ENCODE peak calls at places on chromosome 22, in six cellular contexts. One of them, this sample, is unnamed.

GRCh38 chr22:28139993-28140392 is 220.9 kb upstream of the PITPNB start:
- DNase-seq in ovary: no peak
- DNase-seq in AG10803: peak; percentile 88
- DNase-seq in fibroblast of the aortic adventitia: peak; percentile 88
- DNase-seq in stomach: no peak
- DNase-seq in fibroblast of pulmonary artery: peak; percentile 88
- DNase-seq in this sample: peak; percentile 85

GRCh38 chr22:29167032-29167911 is 38.4 kb upstream of the EMID1 start:
- DNase-seq in ovary: no peak
- DNase-seq in AG10803: no peak
- DNase-seq in fibroblast of the aortic adventitia: no peak
- DNase-seq in stomach: no peak
- DNase-seq in fibroblast of pulmonary artery: no peak
- DNase-seq in this sample: no peak

GRCh38 chr22:16949561-16949960 is 58.5 kb downstream of the GAB4 start:
- DNase-seq in ovary: no peak
- DNase-seq in AG10803: no peak
- DNase-seq in fibroblast of the aortic adventitia: no peak
- DNase-seq in stomach: no peak
- DNase-seq in fibroblast of pulmonary artery: no peak
- DNase-seq in this sample: no peak

GRCh38 chr22:16806401-16806800 is 18.8 kb downstream of the XKR3 start:
- DNase-seq in ovary: no peak
- DNase-seq in AG10803: no peak
- DNase-seq in fibroblast of the aortic adventitia: no peak
- DNase-seq in stomach: no peak
- DNase-seq in fibroblast of pulmonary artery: no peak
- DNase-seq in this sample: no peak

GRCh38 chr22:29842740-29843139 is 4.7 kb upstream of the ASCC2 start:
- DNase-seq in ovary: no peak
- DNase-seq in AG10803: peak; percentile 92
- DNase-seq in fibroblast of the aortic adventitia: peak; percentile 77
- DNase-seq in stomach: no peak
- DNase-seq in fibroblast of pulmonary artery: peak; percentile 91
- DNase-seq in this sample: peak; percentile 92

GRCh38 chr22:22721681-22722309 is 77.4 kb downstream of the GGTLC2 start:
- DNase-seq in ovary: peak; percentile 67
- DNase-seq in AG10803: peak; percentile 44
- DNase-seq in fibroblast of the aortic adventitia: peak; percentile 70
- DNase-seq in stomach: no peak
- DNase-seq in fibroblast of pulmonary artery: peak; percentile 89
- DNase-seq in this sample: peak; percentile 90

GRCh38 chr22:44130076-44130711 is 50.5 kb upstream of the PARVG start:
- DNase-seq in ovary: peak; percentile 24
- DNase-seq in AG10803: no peak
- DNase-seq in fibroblast of the aortic adventitia: no peak
- DNase-seq in stomach: no peak
- DNase-seq in fibroblast of pulmonary artery: peak; percentile 17
- DNase-seq in this sample: no peak

GRCh38 chr22:30370681-30371080 is 13.9 kb downstream of the CCDC157 start:
- DNase-seq in ovary: no peak
- DNase-seq in AG10803: no peak
- DNase-seq in fibroblast of the aortic adventitia: no peak
- DNase-seq in stomach: no peak
- DNase-seq in fibroblast of pulmonary artery: no peak
- DNase-seq in this sample: no peak

DNA sequence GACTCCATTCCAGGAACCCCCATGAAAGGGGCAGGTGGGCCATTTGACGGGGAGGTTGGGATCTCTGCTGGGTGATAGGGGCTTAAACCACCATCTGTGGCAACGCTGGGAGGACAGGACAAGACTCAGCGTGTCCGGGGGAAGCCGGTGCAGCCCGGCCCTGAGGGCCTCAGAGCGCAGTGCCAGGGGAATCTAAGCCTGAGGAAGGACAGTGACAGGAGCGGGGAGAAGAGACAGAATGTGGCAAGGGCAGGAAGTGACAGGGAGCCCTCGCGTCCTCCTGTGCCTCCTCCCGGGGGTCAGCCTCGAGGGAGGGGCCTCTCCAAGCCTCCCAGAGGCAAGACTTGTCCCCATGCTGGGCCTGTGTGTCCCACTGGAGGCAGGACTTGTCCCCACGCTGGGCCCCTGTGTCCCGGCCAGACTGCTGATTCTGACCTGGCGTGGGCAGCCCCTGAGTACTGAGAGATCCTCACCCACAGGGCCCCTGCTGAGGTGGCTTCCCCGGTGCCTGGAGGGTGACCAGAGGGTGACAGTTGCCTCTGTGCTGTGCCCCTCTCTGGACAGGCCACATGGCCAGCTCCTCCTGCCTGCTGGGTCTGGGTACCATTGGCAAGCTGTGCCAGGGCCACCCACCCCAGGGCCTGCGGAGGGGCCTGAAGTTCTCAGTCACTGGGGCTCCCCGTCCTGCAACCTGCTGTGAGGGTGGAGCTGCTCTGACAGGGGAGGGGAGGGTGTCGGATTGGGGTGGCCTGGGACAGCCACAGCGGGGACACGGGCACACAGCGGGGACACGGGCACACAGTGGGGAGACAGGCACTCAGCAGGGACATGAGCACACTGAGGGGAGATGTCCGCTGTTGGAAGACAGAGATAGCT is 676.2 kb downstream of the BRD1 start:
- DNase-seq in ovary: no peak
- DNase-seq in AG10803: no peak
- DNase-seq in fibroblast of the aortic adventitia: no peak
- DNase-seq in stomach: no peak
- DNase-seq in fibroblast of pulmonary artery: no peak
- DNase-seq in this sample: no peak
- H3K4me3 ChIP-seq in ovary: no peak overlapping the region
- H3K4me3 ChIP-seq in AG10803: no peak overlapping the region
- H3K4me3 ChIP-seq in fibroblast of the aortic adventitia: no peak overlapping the region
- H3K4me3 ChIP-seq in stomach: no peak overlapping the region
- H3K4me3 ChIP-seq in fibroblast of pulmonary artery: no peak overlapping the region
- H3K4me3 ChIP-seq in this sample: no peak overlapping the region

GRCh38 chr22:19723165-19723989 is at the start of gene GP1BB:
- DNase-seq in ovary: no peak
- DNase-seq in AG10803: no peak
- DNase-seq in fibroblast of the aortic adventitia: no peak
- DNase-seq in stomach: peak; percentile 68
- DNase-seq in fibroblast of pulmonary artery: peak; percentile 20
- DNase-seq in this sample: no peak
- TF ChIP-seq CTCF in ovary: no peak
- TF ChIP-seq CTCF in AG10803: no peak
- TF ChIP-seq CTCF in fibroblast of the aortic adventitia: no peak
- TF ChIP-seq CTCF in stomach: no peak
- TF ChIP-seq CTCF in fibroblast of pulmonary artery: no peak
- TF ChIP-seq CTCF in this sample: no peak

DNA sequence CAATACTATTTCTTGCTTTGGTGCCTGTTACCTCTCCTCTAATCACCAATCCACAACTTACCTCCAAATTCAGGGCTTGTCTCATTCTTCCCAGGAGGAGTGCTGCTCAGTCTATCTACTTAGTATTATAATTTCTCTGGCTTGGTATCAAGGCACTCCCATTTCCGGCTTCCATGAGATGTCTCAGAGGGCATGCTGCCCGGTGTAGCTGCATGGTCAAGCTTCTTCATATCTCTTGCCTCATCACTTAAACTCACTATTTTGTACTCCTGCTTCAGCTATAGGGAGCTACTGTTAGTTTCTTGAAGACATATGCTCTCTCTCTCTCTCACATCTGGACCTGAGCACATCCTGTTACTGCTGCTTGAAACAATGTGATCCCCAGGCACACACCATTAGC is 182.7 kb upstream of the SYN3 start:
- DNase-seq in ovary: no peak
- DNase-seq in AG10803: peak; percentile 44
- DNase-seq in fibroblast of the aortic adventitia: no peak
- DNase-seq in stomach: no peak
- DNase-seq in fibroblast of pulmonary artery: peak; percentile 9
- DNase-seq in this sample: no peak
- H3K4me3 ChIP-seq in ovary: no peak overlapping the region
- H3K4me3 ChIP-seq in AG10803: no peak overlapping the region
- H3K4me3 ChIP-seq in fibroblast of the aortic adventitia: no peak overlapping the region
- H3K4me3 ChIP-seq in stomach: no peak overlapping the region
- H3K4me3 ChIP-seq in fibroblast of pulmonary artery: no peak overlapping the region
- H3K4me3 ChIP-seq in this sample: no peak overlapping the region

GRCh38 chr22:42617155-42617983 is 2.7 kb upstream of the POLDIP3 start:
- DNase-seq in ovary: no peak
- DNase-seq in AG10803: no peak
- DNase-seq in fibroblast of the aortic adventitia: no peak
- DNase-seq in stomach: no peak
- DNase-seq in fibroblast of pulmonary artery: no peak
- DNase-seq in this sample: no peak
- TF ChIP-seq CTCF in ovary: no peak
- TF ChIP-seq CTCF in AG10803: no peak
- TF ChIP-seq CTCF in fibroblast of the aortic adventitia: no peak
- TF ChIP-seq CTCF in stomach: no peak
- TF ChIP-seq CTCF in fibroblast of pulmonary artery: no peak
- TF ChIP-seq CTCF in this sample: no peak

GRCh38 chr22:45317551-45318167 is 7.9 kb downstream of the FAM118A start:
- DNase-seq in ovary: peak; percentile 47
- DNase-seq in AG10803: peak; percentile 57
- DNase-seq in fibroblast of the aortic adventitia: peak; percentile 85
- DNase-seq in stomach: peak; percentile 75
- DNase-seq in fibroblast of pulmonary artery: peak; percentile 53
- DNase-seq in this sample: peak; percentile 46

GRCh38 chr22:45319319-45319675 is 9.6 kb downstream of the FAM118A start:
- DNase-seq in ovary: peak; percentile 65
- DNase-seq in AG10803: peak; percentile 42
- DNase-seq in fibroblast of the aortic adventitia: peak; percentile 86
- DNase-seq in stomach: no peak
- DNase-seq in fibroblast of pulmonary artery: peak; percentile 72
- DNase-seq in this sample: no peak

GRCh38 chr22:45318558-45319318 is 9.0 kb downstream of the FAM118A start:
- DNase-seq in ovary: peak; percentile 49
- DNase-seq in AG10803: peak; percentile 37
- DNase-seq in fibroblast of the aortic adventitia: peak; percentile 65
- DNase-seq in stomach: no peak
- DNase-seq in fibroblast of pulmonary artery: peak; percentile 20
- DNase-seq in this sample: no peak

GRCh38 chr22:45316796-45317526 is 7.2 kb downstream of the FAM118A start:
- DNase-seq in ovary: no peak
- DNase-seq in AG10803: no peak
- DNase-seq in fibroblast of the aortic adventitia: no peak
- DNase-seq in stomach: no peak
- DNase-seq in fibroblast of pulmonary artery: no peak
- DNase-seq in this sample: no peak

DNA sequence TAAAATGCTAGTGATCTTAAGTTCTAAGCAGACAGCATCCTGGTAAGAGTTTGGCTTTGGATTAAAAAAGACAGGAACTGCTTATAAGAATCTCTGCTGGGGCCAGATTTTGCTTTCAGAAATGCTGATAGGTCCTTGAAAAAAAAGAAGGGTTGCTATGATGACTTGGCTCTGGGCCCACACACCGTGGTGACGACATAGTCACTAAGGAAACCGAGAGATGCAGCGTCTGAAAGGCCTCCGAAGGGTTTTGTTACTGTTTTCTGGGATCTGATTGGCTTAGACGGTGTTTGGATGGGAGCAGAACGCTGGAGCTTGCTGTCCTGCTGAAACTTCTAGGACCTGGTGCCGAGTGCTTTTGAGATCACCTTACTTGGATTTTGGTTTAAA is 8.4 kb downstream of the FAM118A start:
- DNase-seq in ovary: peak; percentile 89
- DNase-seq in AG10803: peak; percentile 85
- DNase-seq in fibroblast of the aortic adventitia: peak; percentile 98
- DNase-seq in stomach: peak; percentile 84
- DNase-seq in fibroblast of pulmonary artery: peak; percentile 98
- DNase-seq in this sample: peak; percentile 91
- H3K4me3 ChIP-seq in ovary: no peak overlapping the region
- H3K4me3 ChIP-seq in AG10803: no peak overlapping the region
- H3K4me3 ChIP-seq in fibroblast of the aortic adventitia: peak overlapping the region; percentile 47
- H3K4me3 ChIP-seq in stomach: no peak overlapping the region
- H3K4me3 ChIP-seq in fibroblast of pulmonary artery: peak overlapping the region; percentile 15
- H3K4me3 ChIP-seq in this sample: no peak overlapping the region

GRCh38 chr22:41524809-41525449 is 19.3 kb downstream of the POLR3H start:
- DNase-seq in ovary: peak; percentile 70
- DNase-seq in AG10803: no peak
- DNase-seq in fibroblast of the aortic adventitia: no peak
- DNase-seq in stomach: peak; percentile 31
- DNase-seq in fibroblast of pulmonary artery: no peak
- DNase-seq in this sample: no peak
- TF ChIP-seq CTCF in ovary: no peak
- TF ChIP-seq CTCF in AG10803: no peak
- TF ChIP-seq CTCF in fibroblast of the aortic adventitia: no peak
- TF ChIP-seq CTCF in stomach: no peak
- TF ChIP-seq CTCF in fibroblast of pulmonary artery: no peak
- TF ChIP-seq CTCF in this sample: no peak

GRCh38 chr22:31921106-31921505 is 23.2 kb upstream of the YWHAH start:
- DNase-seq in ovary: no peak
- DNase-seq in AG10803: no peak
- DNase-seq in fibroblast of the aortic adventitia: no peak
- DNase-seq in stomach: no peak
- DNase-seq in fibroblast of pulmonary artery: no peak
- DNase-seq in this sample: no peak

GRCh38 chr22:31923761-31924160 is 20.6 kb upstream of the YWHAH start:
- DNase-seq in ovary: no peak
- DNase-seq in AG10803: no peak
- DNase-seq in fibroblast of the aortic adventitia: no peak
- DNase-seq in stomach: no peak
- DNase-seq in fibroblast of pulmonary artery: no peak
- DNase-seq in this sample: no peak

GRCh38 chr22:31922593-31922992 is 21.7 kb upstream of the YWHAH start:
- DNase-seq in ovary: no peak
- DNase-seq in AG10803: no peak
- DNase-seq in fibroblast of the aortic adventitia: no peak
- DNase-seq in stomach: no peak
- DNase-seq in fibroblast of pulmonary artery: no peak
- DNase-seq in this sample: no peak

GRCh38 chr22:31925056-31925455 is 19.3 kb upstream of the YWHAH start:
- DNase-seq in ovary: no peak
- DNase-seq in AG10803: no peak
- DNase-seq in fibroblast of the aortic adventitia: no peak
- DNase-seq in stomach: no peak
- DNase-seq in fibroblast of pulmonary artery: no peak
- DNase-seq in this sample: no peak

GRCh38 chr22:31923166-31923565 is 21.2 kb upstream of the YWHAH start:
- DNase-seq in ovary: no peak
- DNase-seq in AG10803: no peak
- DNase-seq in fibroblast of the aortic adventitia: peak; percentile 13
- DNase-seq in stomach: no peak
- DNase-seq in fibroblast of pulmonary artery: peak; percentile 16
- DNase-seq in this sample: no peak
- H3K4me3 ChIP-seq in ovary: no peak overlapping the region
- H3K4me3 ChIP-seq in AG10803: no peak overlapping the region
- H3K4me3 ChIP-seq in fibroblast of the aortic adventitia: no peak overlapping the region
- H3K4me3 ChIP-seq in stomach: no peak overlapping the region
- H3K4me3 ChIP-seq in fibroblast of pulmonary artery: no peak overlapping the region
- H3K4me3 ChIP-seq in this sample: no peak overlapping the region

GRCh38 chr22:39559456-39560105 is 11.0 kb upstream of the CACNA1I start:
- DNase-seq in ovary: no peak
- DNase-seq in AG10803: peak; percentile 13
- DNase-seq in fibroblast of the aortic adventitia: no peak
- DNase-seq in stomach: no peak
- DNase-seq in fibroblast of pulmonary artery: no peak
- DNase-seq in this sample: peak; percentile 19
- TF ChIP-seq CTCF in ovary: no peak
- TF ChIP-seq CTCF in AG10803: peak; percentile 45
- TF ChIP-seq CTCF in fibroblast of the aortic adventitia: peak; percentile 39
- TF ChIP-seq CTCF in stomach: peak; percentile 37
- TF ChIP-seq CTCF in fibroblast of pulmonary artery: peak; percentile 45
- TF ChIP-seq CTCF in this sample: peak; percentile 47

DNA sequence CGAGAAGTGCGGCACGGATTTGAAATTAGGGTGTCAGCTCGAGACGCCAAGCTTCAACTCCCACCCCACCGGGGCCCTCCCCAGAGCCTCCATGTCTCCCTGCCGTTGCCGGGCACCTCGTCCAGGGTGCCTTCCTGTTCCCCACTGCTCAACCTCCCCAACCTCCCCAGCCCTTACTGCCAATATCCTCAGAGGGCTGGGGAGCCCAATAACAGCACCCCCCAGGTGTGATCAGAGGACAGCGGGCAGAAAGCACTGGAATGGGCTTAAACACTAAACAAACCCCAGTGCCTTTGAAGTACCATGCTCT is 1336.4 kb downstream of the TBC1D22A start:
- DNase-seq in ovary: no peak
- DNase-seq in AG10803: no peak
- DNase-seq in fibroblast of the aortic adventitia: no peak
- DNase-seq in stomach: no peak
- DNase-seq in fibroblast of pulmonary artery: no peak
- DNase-seq in this sample: no peak
- H3K4me3 ChIP-seq in ovary: no peak overlapping the region
- H3K4me3 ChIP-seq in AG10803: no peak overlapping the region
- H3K4me3 ChIP-seq in fibroblast of the aortic adventitia: no peak overlapping the region
- H3K4me3 ChIP-seq in stomach: no peak overlapping the region
- H3K4me3 ChIP-seq in fibroblast of pulmonary artery: no peak overlapping the region
- H3K4me3 ChIP-seq in this sample: no peak overlapping the region

This sample was measured in foreskin fibroblast.